ENCODE peak calls at places on chromosomes 1 and 21, in four cellular contexts. H is K562, U is HL-60, X is GM12878. C is an unnamed sample.

GRCh38 chr1:164591858-164592257 is 32.9 kb downstream of the PBX1 start:
- DNase-seq in U (no peak), X (no peak), H (no peak), C (no peak)

GRCh38 chr1:209900734-209901133 is 37.3 kb upstream of the SYT14 start:
- DNase-seq in U (no peak), X (no peak), H (no peak), C (no peak)

GRCh38 chr1:83704350-83704749 is 294.6 kb downstream of the TTLL7 start:
- DNase-seq in U (no peak), H (no peak), X (no peak), C (no peak)

GRCh38 chr1:153533689-153534201 is 2.0 kb downstream of the S100A6 start:
- DNase-seq in H (peak; percentile 47), U (no peak), X (no peak), C (no peak)

GRCh38 chr1:174815036-174815435 is 184.7 kb upstream of the CACYBP start:
- DNase-seq in H (no peak), X (peak; percentile 21), U (no peak), C (no peak)

GRCh38 chr1:192497214-192497794 is 78.3 kb upstream of the RGS1 start:
- DNase-seq in X (no peak), U (no peak), H (no peak), C (no peak)

GRCh38 chr1:205325334-205325884 is 3.9 kb upstream of the NUAK2 start:
- DNase-seq in U (peak; percentile 56), X (peak; percentile 37), H (peak; percentile 64), C (no peak)

GRCh38 chr1:109188200-109188599 is 25.5 kb upstream of the SARS1 start:
- DNase-seq in U (no peak), X (no peak), H (no peak), C (no peak)

GRCh38 chr1:245837741-245838140 is 669.3 kb downstream of the SMYD3 start:
- DNase-seq in X (no peak), U (no peak), H (no peak), C (no peak)

GRCh38 chr1:41745022-41745421 is 173.7 kb downstream of the HIVEP3 start:
- DNase-seq in U (no peak), H (no peak), X (no peak), C (no peak)
- TF ChIP-seq SPI1 in U (no peak), H (no peak), X (peak; percentile 56), C (peak; percentile 73)

GRCh38 chr1:39645411-39646043 is 6.1 kb upstream of the HEYL start:
- DNase-seq in H (no peak), U (no peak), X (no peak), C (no peak)
- TF ChIP-seq SPI1 in H (no peak), U (no peak), X (no peak), C (no peak)

GRCh38 chr1:29453502-29454240 is 217.3 kb downstream of the PTPRU start:
- DNase-seq in U (peak; percentile 28), H (peak; percentile 88), X (no peak), C (peak; percentile 51)
- TF ChIP-seq SPI1 in U (no peak), H (no peak), X (no peak), C (no peak)

GRCh38 chr1:3432306-3432705 is 22.2 kb upstream of the ARHGEF16 start:
- DNase-seq in U (no peak), X (no peak), H (no peak), C (no peak)
- TF ChIP-seq SPI1 in U (no peak), X (no peak), H (no peak), C (no peak)

GRCh38 chr1:32031578-32032286 is 18.1 kb downstream of the KHDRBS1 start:
- DNase-seq in H (no peak), U (no peak), X (no peak), C (no peak)
- TF ChIP-seq SPI1 in H (no peak), U (no peak), X (no peak), C (peak; percentile 48)

GRCh38 chr1:10001016-10001665 is 4.1 kb downstream of the RBP7 start:
- DNase-seq in H (no peak), U (no peak), X (no peak), C (no peak)

GRCh38 chr1:9990944-9991343 is 6.1 kb upstream of the RBP7 start:
- DNase-seq in X (no peak), U (peak; percentile 70), H (no peak), C (no peak)

GRCh38 chr1:9992910-9993309 is 4.1 kb upstream of the RBP7 start:
- DNase-seq in H (no peak), X (no peak), U (peak; percentile 14), C (no peak)

GRCh38 chr1:9993571-9994075 is 3.4 kb upstream of the RBP7 start:
- DNase-seq in U (no peak), X (no peak), H (no peak), C (no peak)

GRCh38 chr1:9996624-9997582 is at the start of gene RBP7:
- DNase-seq in H (no peak), X (no peak), U (peak; percentile 36), C (peak; percentile 48)
- TF ChIP-seq SPI1 in H (no peak), X (no peak), U (peak; percentile 21), C (no peak)

GRCh38 chr21:35366348-35367085 is 317.4 kb upstream of the RUNX1 start:
- DNase-seq in X (no peak), H (no peak), U (no peak), C (no peak)
- TF ChIP-seq SPI1 in X (no peak), H (no peak), U (no peak), C (no peak)

GRCh38 chr1:24642481-24643361 is at the start of gene SRRM1:
- DNase-seq in U (peak; percentile 100), X (peak; percentile 98), H (peak; percentile 99), C (peak; percentile 91)

GRCh38 chr1:24639881-24640280 is 3.2 kb upstream of the SRRM1 start:
- DNase-seq in U (no peak), X (no peak), H (no peak), C (no peak)

GRCh38 chr1:24643362-24644346 is 552 bp downstream of the SRRM1 start:
- DNase-seq in H (peak; percentile 67), X (no peak), U (peak; percentile 40), C (peak; percentile 31)

GRCh38 chr1:24640288-24640687 is 2.8 kb upstream of the SRRM1 start:
- DNase-seq in H (no peak), X (no peak), U (no peak), C (no peak)

GRCh38 chr1:24641646-24642151 is 1.4 kb upstream of the SRRM1 start:
- DNase-seq in H (peak; percentile 35), X (no peak), U (peak; percentile 62), C (no peak)
- TF ChIP-seq SPI1 in H (no peak), X (no peak), U (no peak), C (peak; percentile 34)

DNA sequence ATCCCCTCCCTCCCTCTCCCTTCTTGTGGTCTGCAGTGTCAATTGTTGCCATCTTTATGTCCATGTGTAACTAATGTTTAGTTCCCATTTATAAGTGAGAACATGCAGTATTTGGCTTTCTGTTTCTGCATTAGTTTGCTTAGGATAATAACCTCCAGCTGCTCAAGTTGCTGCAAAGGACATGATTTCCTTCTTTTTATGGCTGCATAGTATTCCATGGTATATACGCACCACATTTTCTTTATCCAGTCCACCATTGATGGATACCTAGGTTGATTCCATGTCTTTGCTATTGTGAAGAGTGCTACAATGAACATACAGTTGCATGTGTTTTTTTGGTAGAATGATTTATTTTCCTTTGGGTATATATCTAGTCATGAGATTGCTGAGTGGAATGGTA is 16.3 kb downstream of the CITED4 start:
- DNase-seq in X (no peak), H (no peak), U (no peak), C (no peak)
- TF ChIP-seq SPI1 in X (no peak), H (no peak), U (no peak), C (no peak)

GRCh38 chr1:75134656-75134938 is 409 bp downstream of the LHX8 start:
- DNase-seq in X (no peak), H (no peak), U (no peak), C (no peak)

GRCh38 chr1:75134939-75135828 is 996 bp downstream of the LHX8 start:
- DNase-seq in U (no peak), X (no peak), H (no peak), C (no peak)

GRCh38 chr1:75136921-75137641 is 2.9 kb downstream of the LHX8 start:
- DNase-seq in H (no peak), X (no peak), U (no peak), C (no peak)

GRCh38 chr1:75136158-75136815 is 2.1 kb downstream of the LHX8 start:
- DNase-seq in H (no peak), X (no peak), U (no peak), C (no peak)

GRCh38 chr1:75135829-75136142 is 1.6 kb downstream of the LHX8 start:
- DNase-seq in U (no peak), X (no peak), H (no peak), C (no peak)
- TF ChIP-seq SPI1 in U (no peak), X (no peak), H (no peak), C (no peak)